ENCODE peak calls at places on chromosomes 16 and 17, in four cellular contexts. I, H, T and N are unnamed samples.
A peak's percentile ranks its signal among the peaks of the same experiment; 100 is the strongest.

GRCh38 chr17:49995055-49995738 is at the start of gene DLX3:
- DNase-seq in T (peak; percentile 65), H (peak; percentile 62), I (peak; percentile 97), N (peak; percentile 92)

GRCh38 chr16:81566245-81567007 is 121.8 kb downstream of the CMIP start:
- DNase-seq in T (no peak), I (no peak), H (no peak), N (no peak)

GRCh38 chr17:77546772-77547201 is 406.0 kb downstream of the SEC14L1 start:
- DNase-seq in I (peak; percentile 88), H (no peak), T (peak; percentile 54), N (peak; percentile 89)

GRCh38 chr17:80504671-80505413 is 28.4 kb upstream of the NPTX1 start:
- DNase-seq in H (peak; percentile 85), I (no peak), T (no peak), N (no peak)

GRCh38 chr17:41592601-41593305 is 6.1 kb upstream of the KRT14 start:
- DNase-seq in T (no peak), H (no peak), I (no peak), N (no peak)

GRCh38 chr17:44219636-44220210 is at the start of gene UBTF:
- DNase-seq in H (peak; percentile 45), T (no peak), I (peak; percentile 80), N (peak; percentile 87)

GRCh38 chr16:66515543-66516171 is 34.3 kb downstream of the TK2 start:
- DNase-seq in H (peak; percentile 37), T (peak; percentile 13), I (peak; percentile 50), N (peak; percentile 55)

GRCh38 chr17:40432864-40433528 is 10.3 kb upstream of the IGFBP4 start:
- DNase-seq in T (no peak), H (peak; percentile 77), I (peak; percentile 30), N (no peak)

GRCh38 chr17:72244494-72244893 is 123.7 kb downstream of the SOX9 start:
- DNase-seq in I (no peak), T (no peak), H (peak; percentile 34), N (no peak)

GRCh38 chr17:74390680-74391653 is 23.7 kb downstream of the GPR142 start:
- DNase-seq in T (no peak), H (no peak), I (no peak), N (no peak)

GRCh38 chr17:74391771-74392170 is 24.5 kb downstream of the GPR142 start:
- DNase-seq in T (no peak), H (no peak), I (no peak), N (no peak)

GRCh38 chr17:74389094-74389753 is 21.9 kb downstream of the GPR142 start:
- DNase-seq in T (no peak), H (no peak), I (no peak), N (no peak)

GRCh38 chr17:74387365-74388218 is 20.3 kb downstream of the GPR142 start:
- DNase-seq in I (no peak), H (no peak), T (no peak), N (no peak)

DNA sequence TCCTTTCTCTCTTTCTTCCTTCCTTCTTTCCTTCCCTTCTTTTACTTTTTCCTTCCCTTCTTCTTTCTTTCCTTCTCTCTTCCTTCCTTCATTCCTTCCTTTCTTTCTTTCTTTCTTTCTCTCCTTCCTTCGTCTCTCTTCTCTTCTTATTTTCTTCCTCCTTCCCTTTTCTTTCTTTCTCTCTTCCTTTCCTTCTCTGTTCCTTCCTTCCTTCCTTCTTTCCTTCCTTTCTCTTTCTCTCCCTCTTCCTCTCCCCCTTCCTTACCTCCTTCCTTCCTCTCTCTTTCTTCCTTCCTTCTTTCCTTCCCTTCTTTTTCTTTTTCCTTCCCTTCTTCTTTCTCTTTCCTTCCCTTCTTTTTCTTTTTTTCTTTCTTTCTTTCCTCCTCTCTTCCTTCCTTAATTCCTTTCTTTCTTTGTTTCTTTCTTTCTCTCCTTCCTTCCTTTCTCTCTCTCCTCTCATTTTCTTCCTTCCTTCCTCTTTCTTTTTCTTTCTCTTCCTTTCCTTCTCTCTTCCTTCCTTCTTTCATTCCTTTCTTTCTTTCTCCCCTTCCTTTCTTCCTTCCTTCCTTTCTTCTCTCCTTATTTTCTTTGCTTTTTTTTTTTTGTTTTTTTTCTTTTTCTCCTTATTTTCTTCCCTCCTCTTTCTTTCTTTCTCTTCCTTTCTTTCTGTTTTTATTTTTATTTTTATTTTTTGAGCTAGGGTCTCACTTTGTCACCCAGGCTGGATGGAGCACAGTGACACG is 22.8 kb downstream of the GPR142 start:
- DNase-seq in T (no peak), H (no peak), I (no peak), N (no peak)
- H3K56ac ChIP-seq in T (no peak overlapping the region), H (no peak overlapping the region), I (no peak overlapping the region), N (no peak overlapping the region)

GRCh38 chr16:62545039-62545438 is 508.8 kb upstream of the CDH8 start:
- DNase-seq in H (no peak), I (no peak), T (no peak), N (peak; percentile 42)

GRCh38 chr16:62543516-62543915 is 507.3 kb upstream of the CDH8 start:
- DNase-seq in H (no peak), I (no peak), T (no peak), N (no peak)

DNA sequence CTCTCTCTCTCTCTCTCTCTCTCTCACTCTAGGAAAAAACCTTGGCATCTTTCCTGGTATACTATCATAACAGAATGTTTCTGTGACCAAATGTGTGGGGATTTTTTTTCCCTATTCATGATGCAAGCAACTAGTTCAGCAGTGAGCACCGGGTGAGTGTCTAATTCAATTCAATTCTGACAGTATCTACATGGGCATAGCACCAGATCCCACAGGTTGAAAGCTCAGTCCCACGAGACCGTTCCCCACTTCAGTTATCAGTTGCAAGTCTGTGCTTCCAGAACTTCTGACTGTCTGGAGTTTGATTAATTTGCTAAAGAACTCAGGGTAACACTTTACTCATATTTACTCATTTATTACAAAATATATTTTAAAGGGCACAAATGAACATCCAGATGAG is 504.3 kb upstream of the CDH8 start:
- DNase-seq in I (no peak), H (no peak), T (no peak), N (no peak)
- H3K56ac ChIP-seq in I (no peak overlapping the region), H (no peak overlapping the region), T (no peak overlapping the region), N (no peak overlapping the region)

GRCh38 chr17:68803122-68803615 is 152.0 kb downstream of the ABCA8 start:
- DNase-seq in H (no peak), I (no peak), T (no peak), N (no peak)
- H3K56ac ChIP-seq in H (no peak overlapping the region), I (no peak overlapping the region), T (no peak overlapping the region), N (no peak overlapping the region)

DNA sequence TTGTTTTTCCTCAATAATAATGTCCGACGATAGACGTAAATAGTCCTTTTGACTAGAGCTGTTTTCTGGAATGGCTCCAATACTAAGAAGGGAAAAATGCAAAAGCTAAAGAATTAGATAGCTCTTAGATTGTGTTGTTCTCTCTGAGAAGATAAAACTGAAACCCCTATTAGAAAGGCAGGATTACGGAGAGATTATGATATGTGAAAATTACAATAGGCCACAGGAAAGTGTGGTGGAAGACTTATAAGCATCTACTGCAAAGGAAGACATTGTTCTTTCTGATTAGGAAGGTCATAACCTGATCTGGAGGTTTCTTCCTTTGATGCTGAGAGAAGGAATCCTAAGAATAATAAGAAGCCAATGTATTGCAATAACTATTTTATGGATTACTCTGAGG is 33.5 kb upstream of the KCNJ16 start:
- DNase-seq in T (no peak), I (no peak), H (peak; percentile 6), N (no peak)
- H3K56ac ChIP-seq in T (no peak overlapping the region), I (no peak overlapping the region), H (no peak overlapping the region), N (no peak overlapping the region)

GRCh38 chr17:27991594-27991993 is 50.9 kb upstream of the NLK start:
- DNase-seq in T (no peak), I (no peak), H (no peak), N (no peak)

GRCh38 chr17:27990100-27990499 is 52.4 kb upstream of the NLK start:
- DNase-seq in H (no peak), I (no peak), T (no peak), N (no peak)

GRCh38 chr17:27989046-27989445 is 53.4 kb upstream of the NLK start:
- DNase-seq in H (no peak), I (no peak), T (no peak), N (no peak)

GRCh38 chr17:27993161-27993695 is 49.2 kb upstream of the NLK start:
- DNase-seq in T (no peak), H (no peak), I (no peak), N (no peak)

DNA sequence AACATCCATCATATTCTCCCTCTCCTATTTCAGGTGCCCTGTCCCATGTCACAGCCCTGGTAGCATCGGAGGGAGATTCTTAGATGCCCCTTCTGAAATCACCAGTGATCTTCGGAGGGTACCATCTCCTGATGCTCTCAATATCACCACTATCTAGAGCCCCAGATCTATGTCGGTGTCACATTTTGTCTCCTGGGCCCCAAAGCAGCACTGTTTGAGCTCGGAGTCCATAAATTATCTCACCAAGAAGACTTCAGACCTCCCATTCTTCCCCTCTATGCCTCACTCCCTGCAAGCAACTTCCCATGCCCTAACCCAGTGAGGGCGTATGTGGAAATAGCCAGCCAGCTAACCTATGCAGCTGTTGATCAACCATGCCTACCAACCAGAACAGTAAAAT is 51.5 kb upstream of the NLK start:
- DNase-seq in I (no peak), H (no peak), T (no peak), N (no peak)
- H3K56ac ChIP-seq in I (no peak overlapping the region), H (no peak overlapping the region), T (no peak overlapping the region), N (no peak overlapping the region)

DNA sequence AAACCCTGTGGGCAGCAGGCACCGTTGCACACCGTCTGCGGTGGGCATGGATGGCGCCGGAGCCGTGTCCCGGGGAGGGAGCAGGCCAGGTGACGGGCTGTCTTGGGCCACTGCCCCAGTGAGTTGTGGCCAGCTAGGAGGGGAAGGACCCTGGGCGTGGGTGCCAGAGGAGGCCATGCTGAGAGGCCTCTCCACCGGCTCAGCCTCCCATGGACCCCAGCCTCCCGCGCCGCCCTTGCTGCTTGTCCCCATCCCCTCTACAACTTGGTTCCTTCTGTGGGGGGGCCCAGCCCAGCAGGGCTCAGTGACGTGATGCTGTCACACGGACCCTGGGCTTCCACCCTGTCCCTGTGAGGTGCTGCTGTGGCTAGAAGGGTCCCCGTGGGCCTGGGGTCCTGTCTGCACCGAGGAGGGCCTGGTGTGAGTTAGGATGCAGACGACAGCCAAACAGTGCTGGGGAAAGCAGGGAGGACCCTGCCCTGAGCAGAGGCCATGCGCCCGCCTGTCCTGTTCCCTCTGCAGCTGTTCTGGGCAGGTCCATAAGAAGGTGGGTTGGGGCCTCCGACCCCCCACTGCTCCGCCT is 11.3 kb downstream of the UBE2I start:
- DNase-seq in I (no peak), H (no peak), T (no peak), N (no peak)
- H3K56ac ChIP-seq in I (no peak overlapping the region), H (no peak overlapping the region), T (no peak overlapping the region), N (no peak overlapping the region)